ENCODE peak calls at places on chromosomes 4 and X, in six cellular contexts. G is fibroblast of pulmonary artery, I is epithelial cell of esophagus, H is A549, A is right lobe of liver, D is left ventricle myocardium inferior. F is an unnamed sample.

GRCh38 chrX:13515181-13515930 is 54.0 kb upstream of the EGFL6 start:
- DNase-seq in G (no peak), I (no peak), H (no peak), A (no peak), D (no peak), F (no peak)

GRCh38 chr4:158850800-158851644 is 82.2 kb downstream of the FNIP2 start:
- DNase-seq in G (peak; percentile 70), I (peak; percentile 49), H (no peak), A (no peak), D (no peak), F (peak; percentile 57)

GRCh38 chr4:8347660-8348059 is 78.1 kb downstream of the HTRA3 start:
- DNase-seq in G (no peak), I (no peak), H (no peak), A (no peak), D (no peak), F (no peak)

GRCh38 chrX:57821703-57822375 is 88.4 kb downstream of the ZXDA start:
- DNase-seq in G (peak; percentile 76), I (peak; percentile 60), H (peak; percentile 15), A (no peak), D (no peak), F (peak; percentile 55)

GRCh38 chrX:24125028-24125612 is 24.4 kb upstream of the ZFX start:
- DNase-seq in G (no peak), I (no peak), H (no peak), A (no peak), D (no peak), F (no peak)

GRCh38 chr4:32645653-32646052 is 1925.5 kb downstream of the PCDH7 start:
- DNase-seq in G (no peak), I (no peak), H (no peak), A (no peak), D (no peak), F (no peak)

GRCh38 chr4:61520176-61520575 is 320.1 kb downstream of the ADGRL3 start:
- DNase-seq in G (no peak), I (no peak), H (no peak), A (no peak), D (no peak), F (peak; percentile 2)

GRCh38 chr4:102342404-102343074 is 2.7 kb downstream of the SLC39A8 start:
- DNase-seq in G (no peak), I (no peak), H (no peak), A (no peak), D (no peak), F (no peak)

GRCh38 chrX:776529-777230 is 146.1 kb downstream of the SHOX start:
- DNase-seq in G (no peak), I (no peak), H (no peak), A (no peak), D (no peak), F (no peak)

GRCh38 chr4:119667802-119668201 is 39.2 kb upstream of the PDE5A start:
- DNase-seq in G (no peak), I (no peak), H (no peak), A (no peak), D (no peak), F (no peak)

GRCh38 chr4:67928547-67928946 is 34.7 kb downstream of the TMPRSS11A start:
- DNase-seq in G (no peak), I (peak; percentile 84), H (no peak), A (no peak), D (no peak), F (no peak)

GRCh38 chr4:154332681-154333421 is 158.7 kb downstream of the DCHS2 start:
- DNase-seq in G (peak; percentile 5), I (peak; percentile 21), H (no peak), A (peak; percentile 52), D (no peak), F (no peak)

GRCh38 chr4:38062088-38062893 is 102.1 kb downstream of the PTTG2 start:
- DNase-seq in G (peak; percentile 91), I (peak; percentile 74), H (peak; percentile 41), A (peak; percentile 67), D (peak; percentile 80), F (peak; percentile 85)

GRCh38 chr4:3236326-3236878 is 12.6 kb upstream of the MSANTD1 start:
- DNase-seq in G (no peak), I (no peak), H (no peak), A (peak; percentile 38), D (no peak), F (no peak)

GRCh38 chr4:6175426-6175825 is 24.9 kb downstream of the JAKMIP1 start:
- DNase-seq in G (no peak), I (no peak), H (no peak), A (no peak), D (no peak), F (no peak)

GRCh38 chrX:69124108-69124507 is 41.1 kb downstream of the PJA1 start:
- DNase-seq in G (peak; percentile 33), I (peak; percentile 16), H (no peak), A (no peak), D (no peak), F (no peak)

GRCh38 chr4:86894465-86894864 is 2.2 kb upstream of the C4orf36 start:
- DNase-seq in G (peak; percentile 53), I (peak; percentile 39), H (no peak), A (no peak), D (no peak), F (no peak)

GRCh38 chr4:98283219-98284199 is 22.3 kb downstream of the RAP1GDS1 start:
- DNase-seq in G (peak; percentile 34), I (peak; percentile 21), H (no peak), A (no peak), D (no peak), F (peak; percentile 32)

GRCh38 chr4:184166736-184167135 is 50.9 kb downstream of the ENPP6 start:
- DNase-seq in G (no peak), I (no peak), H (no peak), A (no peak), D (no peak), F (no peak)

GRCh38 chr4:185782523-185782922 is 29.5 kb downstream of the SORBS2 start:
- DNase-seq in G (peak; percentile 50), I (peak; percentile 64), H (peak; percentile 3), A (no peak), D (no peak), F (peak; percentile 38)

GRCh38 chr4:154230091-154230490 is 261.5 kb downstream of the DCHS2 start:
- DNase-seq in G (no peak), I (no peak), H (no peak), A (no peak), D (no peak), F (no peak)

GRCh38 chr4:89109841-89110540 is 1.3 kb upstream of the TIGD2 start:
- DNase-seq in G (no peak), I (no peak), H (no peak), A (no peak), D (no peak), F (no peak)

GRCh38 chrX:137166591-137166990 is 132.8 kb upstream of the GPR101 start:
- DNase-seq in G (no peak), I (peak; percentile 0), H (no peak), A (no peak), D (no peak), F (no peak)

GRCh38 chrX:56782791-56783449 is 53.9 kb downstream of the NBDY start:
- DNase-seq in G (no peak), I (no peak), H (no peak), A (peak; percentile 65), D (no peak), F (no peak)

GRCh38 chrX:152905081-152905420 is 7.2 kb downstream of the ZNF185 start:
- DNase-seq in G (no peak), I (no peak), H (no peak), A (peak; percentile 42), D (no peak), F (peak; percentile 2)

GRCh38 chrX:48794993-48795501 is 6.8 kb upstream of the HDAC6 start:
- DNase-seq in G (peak; percentile 54), I (peak; percentile 49), H (peak; percentile 15), A (no peak), D (no peak), F (peak; percentile 69)

GRCh38 chr4:98150092-98150761 is 7.0 kb upstream of the STPG2 start:
- DNase-seq in G (peak; percentile 44), I (peak; percentile 13), H (no peak), A (no peak), D (no peak), F (peak; percentile 20)

GRCh38 chr4:24736066-24736465 is 59.3 kb upstream of the SOD3 start:
- DNase-seq in G (peak; percentile 51), I (peak; percentile 39), H (no peak), A (no peak), D (no peak), F (peak; percentile 39)

DNA sequence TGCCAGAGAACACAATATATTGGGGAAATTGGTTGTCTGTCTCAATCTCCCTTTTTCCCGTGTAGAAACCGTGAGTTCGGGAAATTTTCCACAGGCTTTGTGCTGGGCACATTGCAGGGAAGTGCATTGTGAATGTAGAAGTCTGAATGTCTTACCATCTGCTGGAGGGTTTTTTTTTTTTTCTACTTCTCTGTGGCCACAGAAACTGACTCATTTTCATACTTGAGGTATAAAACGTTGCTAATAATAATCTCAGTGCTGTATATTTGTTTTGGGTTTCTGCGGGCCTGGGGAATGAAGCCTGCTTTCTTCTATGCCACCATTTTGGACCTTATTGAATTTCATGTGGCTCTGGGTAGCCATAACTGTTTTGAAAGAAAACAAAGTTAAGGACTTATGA is 1001.2 kb downstream of the STIM2 start:
- DNase-seq in G (peak; percentile 7), I (peak; percentile 13), H (no peak), A (no peak), D (no peak), F (peak; percentile 14)
- TF ChIP-seq CTCF in G (no peak), I (no peak), H (no peak), A (no peak), D (no peak), F (no peak)

GRCh38 chr4:1368421-1369090 is 21.5 kb downstream of the UVSSA start:
- DNase-seq in G (no peak), I (no peak), H (no peak), A (peak; percentile 49), D (peak; percentile 4), F (no peak)
- TF ChIP-seq CTCF in G (no peak), I (no peak), H (no peak), A (no peak), D (no peak), F (no peak)

GRCh38 chrX:46573331-46573895 is at the start of gene CHST7:
- DNase-seq in G (peak; percentile 61), I (peak; percentile 59), H (peak; percentile 67), A (no peak), D (peak; percentile 81), F (peak; percentile 71)
- TF ChIP-seq CTCF in G (peak; percentile 35), I (no peak), H (peak; percentile 61), A (peak; percentile 17), D (peak; percentile 41), F (peak; percentile 42)

GRCh38 chr4:156109943-156110925 is 156.6 kb upstream of the CTSO start:
- DNase-seq in G (peak; percentile 69), I (peak; percentile 93), H (peak; percentile 2), A (no peak), D (no peak), F (peak; percentile 45)

GRCh38 chr4:156118821-156119220 is 165.2 kb upstream of the CTSO start:
- DNase-seq in G (no peak), I (no peak), H (no peak), A (no peak), D (no peak), F (no peak)

GRCh38 chr4:156111706-156112105 is 158.0 kb upstream of the CTSO start:
- DNase-seq in G (no peak), I (no peak), H (no peak), A (no peak), D (no peak), F (no peak)

DNA sequence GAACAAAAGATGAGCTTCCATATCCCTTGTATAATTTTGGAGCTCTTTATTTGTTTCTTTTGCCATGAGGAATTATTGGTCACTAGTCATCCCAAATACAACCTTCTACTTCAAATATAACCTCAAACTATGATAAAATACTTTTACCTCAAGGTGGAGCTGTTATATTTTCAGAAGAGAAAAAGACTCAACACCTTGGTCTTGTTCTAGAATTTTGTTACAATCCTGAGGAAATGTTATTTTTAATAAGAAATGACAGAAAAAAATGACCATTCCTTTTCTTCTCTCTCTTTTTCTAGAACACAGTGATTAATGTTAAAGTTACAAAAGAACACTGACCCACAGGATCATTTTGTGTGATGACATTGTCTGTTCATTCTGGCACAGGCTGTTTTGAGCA is 159.5 kb upstream of the CTSO start:
- DNase-seq in G (peak; percentile 21), I (peak; percentile 36), H (no peak), A (no peak), D (no peak), F (no peak)
- TF ChIP-seq CTCF in G (peak; percentile 15), I (peak; percentile 27), H (peak; percentile 26), A (peak; percentile 10), D (peak; percentile 16), F (peak; percentile 16)